ENCODE peak calls at places on chromosomes 2 and 18, in five cellular contexts. Q is right lobe of liver, F is ovary, T is sigmoid colon, S is suprapubic skin. O is an unnamed sample.

GRCh38 chr2:238042849-238043584 is 17.8 kb upstream of the SCLY start:
- DNase-seq in S (no peak), Q (no peak), F (no peak), T (no peak), O (no peak)

GRCh38 chr2:2571301-2572198 is 240.5 kb upstream of the MYT1L start:
- DNase-seq in Q (no peak), S (no peak), T (no peak), F (no peak), O (no peak)

GRCh38 chr2:33014268-33014667 is 67.5 kb downstream of the LTBP1 start:
- DNase-seq in Q (no peak), T (no peak), F (no peak), S (no peak), O (peak)

GRCh38 chr2:151478011-151478410 is 68.3 kb downstream of the RIF1 start:
- DNase-seq in T (no peak), Q (no peak), S (no peak), F (no peak), O (no peak)

GRCh38 chr2:30234180-30234971 is 3.0 kb downstream of the LBH start:
- DNase-seq in F (no peak), Q (no peak), T (peak), S (peak), O (peak)

GRCh38 chr2:204340511-204340910 is 204.8 kb upstream of the PARD3B start:
- DNase-seq in T (no peak), S (no peak), Q (no peak), F (no peak), O (no peak)

GRCh38 chr18:79199691-79200374 is 130.6 kb downstream of the ATP9B start:
- DNase-seq in Q (no peak), T (no peak), F (no peak), S (no peak), O (no peak)

GRCh38 chr2:68824831-68825230 is 46.4 kb downstream of the BMP10 start:
- DNase-seq in T (no peak), S (no peak), Q (no peak), F (no peak), O (no peak)

GRCh38 chr2:53768233-53768542 is 584 bp downstream of the CHAC2 start:
- DNase-seq in F (no peak), Q (no peak), T (no peak), S (no peak), O (no peak)

GRCh38 chr2:203177361-203177760 is 61.5 kb upstream of the CYP20A1 start:
- DNase-seq in S (no peak), Q (no peak), T (no peak), F (no peak), O (no peak)

GRCh38 chr2:72925328-72925943 is 8.1 kb downstream of the EMX1 start:
- DNase-seq in F (no peak), S (no peak), Q (no peak), T (peak), O (no peak)

GRCh38 chr2:173631123-173631450 is 276.4 kb downstream of the CDCA7 start:
- DNase-seq in S (no peak), Q (no peak), T (no peak), F (no peak), O (no peak)

GRCh38 chr2:99152181-99152580 is 2.6 kb downstream of the TSGA10 start:
- DNase-seq in F (no peak), Q (no peak), S (no peak), T (no peak), O (no peak)

GRCh38 chr2:170088776-170089175 is 89.2 kb upstream of the MYO3B start:
- DNase-seq in S (no peak), Q (no peak), T (no peak), F (no peak), O (no peak)

GRCh38 chr2:172084484-172084733 is 898 bp upstream of the DLX1 start:
- DNase-seq in S (no peak), F (no peak), T (no peak), Q (no peak), O (no peak)

GRCh38 chr2:8437228-8437948 is 244.5 kb upstream of the ID2 start:
- DNase-seq in F (no peak), T (peak), S (no peak), Q (no peak), O (no peak)

GRCh38 chr2:74690571-74690970 is 36.5 kb downstream of the SEMA4F start:
- DNase-seq in Q (no peak), F (no peak), T (no peak), S (no peak), O (peak)

GRCh38 chr2:96146151-96146880 is 1.1 kb upstream of the DUSP2 start:
- DNase-seq in Q (peak), T (peak), F (peak), S (peak), O (peak)

GRCh38 chr2:96144481-96145027 is 686 bp downstream of the DUSP2 start:
- DNase-seq in Q (peak), S (peak), T (peak), F (no peak), O (peak)

GRCh38 chr2:96143848-96144480 is 1.3 kb downstream of the DUSP2 start:
- DNase-seq in Q (peak), S (peak), F (no peak), T (peak), O (peak)

GRCh38 chr2:96146881-96147592 is 1.8 kb upstream of the DUSP2 start:
- DNase-seq in T (peak), Q (peak), F (peak), S (peak), O (peak)

GRCh38 chr2:96145028-96145939 is at the start of gene DUSP2:
- DNase-seq in T (peak), S (peak), Q (peak), F (peak), O (peak)
- TF ChIP-seq POLR2A in T (no peak), S (no peak), Q (peak), F (no peak), O (peak)

GRCh38 chr18:77071711-77072292 is 60.8 kb downstream of the MBP start:
- DNase-seq in S (no peak), F (no peak), Q (no peak), T (no peak), O (no peak)
- TF ChIP-seq POLR2A in S (no peak), F (no peak), Q (no peak), T (no peak), O (no peak)

DNA sequence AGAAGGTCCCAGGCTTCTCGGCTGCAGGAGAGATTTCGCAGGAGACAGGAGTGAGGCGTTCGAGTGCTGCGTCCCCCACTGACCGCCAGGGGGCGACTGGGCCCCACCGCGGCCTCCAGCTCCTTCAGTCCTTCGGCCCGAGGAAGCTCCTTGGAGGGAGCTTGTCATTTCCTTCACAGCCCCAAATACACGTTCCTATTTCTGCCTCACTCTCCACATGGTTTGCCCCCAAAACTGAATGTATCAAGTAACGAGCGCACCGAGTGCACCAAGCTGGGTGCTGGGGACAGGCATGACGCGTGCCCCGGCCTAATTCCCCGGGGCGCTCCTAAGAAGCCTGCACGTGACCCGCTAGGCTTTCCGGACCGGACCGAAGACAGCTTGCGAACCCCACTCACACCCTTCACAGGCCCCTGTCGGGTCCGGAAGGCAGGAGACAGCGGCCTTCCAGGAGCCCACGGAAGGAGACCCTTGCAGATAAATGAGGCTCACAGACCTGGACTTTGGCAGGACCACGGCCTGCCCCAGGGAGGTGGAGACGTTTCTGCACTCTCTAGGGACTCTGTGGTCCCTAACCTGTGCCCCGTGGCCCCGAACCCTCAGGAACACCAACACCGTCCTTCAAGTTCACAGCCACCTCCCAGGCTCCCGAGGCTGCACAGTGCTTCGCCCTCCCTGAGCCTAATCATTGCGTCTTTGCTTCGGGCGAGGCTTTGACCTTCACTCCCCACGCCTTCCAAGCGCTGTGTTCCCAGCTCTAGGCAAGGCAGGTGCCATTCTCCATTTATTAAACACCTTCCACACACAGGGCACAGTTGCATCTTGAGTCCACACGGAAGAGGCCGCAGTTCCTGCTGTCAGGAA is 13.0 kb upstream of the FAHD2A start:
- DNase-seq in Q (no peak), S (no peak), F (peak), T (peak), O (peak)
- TF ChIP-seq POLR2A in Q (no peak), S (no peak), F (no peak), T (no peak), O (no peak)

GRCh38 chr2:43074052-43074451 is 152.4 kb downstream of the ZFP36L2 start:
- DNase-seq in Q (no peak), T (no peak), S (no peak), F (no peak), O (peak)

GRCh38 chr2:43076676-43077075 is 149.7 kb downstream of the ZFP36L2 start:
- DNase-seq in T (no peak), Q (no peak), F (no peak), S (no peak), O (no peak)

GRCh38 chr2:43075906-43076585 is 150.4 kb downstream of the ZFP36L2 start:
- DNase-seq in Q (no peak), S (no peak), T (no peak), F (no peak), O (peak)

GRCh38 chr2:43074592-43075053 is 151.8 kb downstream of the ZFP36L2 start:
- DNase-seq in Q (no peak), S (no peak), T (no peak), F (no peak), O (no peak)

GRCh38 chr2:43075054-43075593 is 151.3 kb downstream of the ZFP36L2 start:
- DNase-seq in F (no peak), T (peak), S (peak), Q (no peak), O (no peak)
- TF ChIP-seq POLR2A in F (no peak), T (no peak), S (no peak), Q (no peak), O (no peak)

GRCh38 chr2:231051116-231051515 is 5.6 kb upstream of the PSMD1 start:
- DNase-seq in S (no peak), Q (no peak), F (no peak), T (no peak), O (no peak)

GRCh38 chr2:231056453-231057416 is at the start of gene PSMD1:
- DNase-seq in S (peak), Q (peak), T (peak), F (peak), O (peak)

GRCh38 chr2:231050018-231050901 is 6.4 kb upstream of the PSMD1 start:
- DNase-seq in T (no peak), S (no peak), F (no peak), Q (peak), O (no peak)

GRCh38 chr2:231049286-231050017 is 7.2 kb upstream of the PSMD1 start:
- DNase-seq in Q (no peak), F (no peak), T (no peak), S (no peak), O (no peak)

DNA sequence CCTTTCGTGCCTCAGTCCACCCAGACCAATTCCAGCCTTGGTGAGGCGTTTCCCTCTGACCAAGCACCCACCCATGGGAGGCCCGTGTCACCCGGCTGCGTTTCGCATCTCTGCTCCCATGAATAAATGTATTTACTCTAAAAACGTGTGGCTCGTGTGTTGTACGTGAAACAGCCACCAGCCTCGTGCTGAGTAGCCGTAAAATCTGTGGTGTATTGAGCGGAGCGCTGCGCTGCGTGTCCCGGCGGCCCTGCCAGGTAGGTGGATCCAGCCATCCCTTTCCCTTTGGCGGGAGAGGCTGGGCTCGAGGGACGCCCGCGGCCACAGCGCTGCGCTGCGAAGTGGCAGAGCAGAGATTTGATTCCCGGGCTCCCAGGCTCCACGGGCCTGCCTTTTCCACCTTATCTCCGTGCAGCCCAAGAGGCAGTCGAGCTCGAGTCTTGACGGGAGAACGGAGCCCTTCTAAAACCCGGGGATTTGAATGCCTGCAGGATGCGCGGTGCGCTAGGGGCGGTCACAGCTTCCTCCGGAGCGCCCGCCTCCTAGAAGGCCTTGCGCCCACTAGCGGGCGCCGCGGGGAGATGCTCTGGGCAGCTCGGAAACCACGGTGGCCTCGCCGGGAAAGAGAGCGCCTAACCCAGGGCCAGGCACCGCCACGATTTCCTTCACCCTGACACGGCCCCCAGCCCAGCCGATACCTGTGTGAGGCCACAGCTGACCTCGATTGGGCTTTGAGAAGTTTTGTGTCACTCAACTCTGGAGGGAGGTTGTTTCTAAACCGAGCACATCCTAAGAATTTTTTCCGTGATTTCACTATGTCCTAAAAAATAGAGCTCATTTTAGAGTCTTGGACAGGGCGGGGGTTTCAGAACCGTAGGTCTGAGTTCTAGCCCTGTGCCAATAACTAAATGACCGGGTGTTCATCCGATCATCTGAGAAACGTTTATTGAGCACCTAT is 3.9 kb upstream of the PSMD1 start:
- DNase-seq in F (peak), S (peak), T (peak), Q (peak), O (peak)
- TF ChIP-seq POLR2A in F (no peak), S (no peak), T (no peak), Q (peak), O (no peak)

GRCh38 chr2:36707050-36707449 is 10.5 kb downstream of the VIT start:
- DNase-seq in Q (no peak), F (no peak), S (no peak), T (no peak), O (no peak)

GRCh38 chr2:36706021-36706328 is 9.5 kb downstream of the VIT start:
- DNase-seq in F (no peak), S (peak), T (no peak), Q (no peak), O (no peak)

GRCh38 chr2:36704475-36705150 is 8.1 kb downstream of the VIT start:
- DNase-seq in T (peak), S (no peak), F (no peak), Q (no peak), O (no peak)

GRCh38 chr2:36706451-36706850 is 9.9 kb downstream of the VIT start:
- DNase-seq in S (no peak), F (no peak), Q (no peak), T (no peak), O (no peak)

GRCh38 chr2:36705326-36706020 is 9.0 kb downstream of the VIT start:
- DNase-seq in S (no peak), Q (no peak), T (no peak), F (no peak), O (no peak)
- TF ChIP-seq POLR2A in S (no peak), Q (no peak), T (no peak), F (no peak), O (no peak)

GRCh38 chr2:218894168-218895157 is 13.8 kb downstream of the WNT10A start:
- DNase-seq in T (no peak), S (no peak), Q (no peak), F (no peak), O (no peak)
- TF ChIP-seq POLR2A in T (no peak), S (no peak), Q (no peak), F (no peak), O (no peak)

GRCh38 chr18:31206787-31207381 is 44.2 kb upstream of the DSC1 start:
- DNase-seq in F (no peak), S (peak), Q (peak), T (no peak), O (peak)
- TF ChIP-seq POLR2A in F (no peak), S (no peak), Q (no peak), T (no peak), O (no peak)

DNA sequence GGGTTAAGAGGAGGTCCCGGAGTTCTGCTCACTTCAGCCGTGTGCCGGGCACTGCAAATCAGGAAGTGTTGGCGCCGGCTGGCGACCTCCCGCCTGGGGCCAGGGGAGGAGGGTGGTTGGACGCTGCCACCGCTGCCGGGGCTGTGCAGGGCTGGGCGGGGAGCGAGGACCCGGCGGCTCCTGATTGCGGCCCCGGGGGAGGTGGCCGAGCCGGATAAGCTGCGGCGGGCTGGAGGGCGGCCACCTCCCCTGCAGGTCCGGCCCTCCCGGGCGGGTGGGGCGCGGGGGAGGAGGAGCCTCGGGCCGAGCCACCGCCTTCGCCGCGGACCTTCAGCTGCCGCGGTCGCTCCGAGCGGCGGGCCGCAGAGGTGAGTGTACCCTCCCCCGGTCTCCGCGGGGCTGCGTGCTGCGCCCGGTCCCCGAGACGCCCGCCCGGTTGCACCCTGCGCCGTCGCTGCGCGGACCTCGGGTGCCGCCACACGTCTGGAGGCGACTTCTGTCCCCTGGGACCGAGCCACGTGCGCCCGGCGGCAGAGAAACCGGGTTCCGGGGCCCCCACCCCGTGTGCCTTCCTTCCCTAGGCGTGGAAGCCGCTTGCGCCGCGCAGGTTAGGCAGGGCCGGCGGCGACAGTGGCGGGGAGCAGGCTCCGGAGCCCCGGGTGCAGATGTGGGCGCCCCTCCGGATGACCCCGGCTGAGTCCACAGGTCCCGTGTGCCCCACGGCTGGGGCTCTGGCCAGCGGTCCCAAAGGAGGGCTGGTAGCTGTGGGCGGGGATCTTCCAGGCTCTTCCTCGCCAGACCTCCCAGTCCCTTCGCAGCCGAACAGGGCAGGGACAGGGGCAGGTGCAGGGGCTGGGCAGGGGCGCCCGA is at the start of gene STEAP3:
- DNase-seq in F (peak), Q (peak), S (peak), T (peak), O (peak)
- TF ChIP-seq POLR2A in F (no peak), Q (peak), S (no peak), T (no peak), O (peak)

DNA sequence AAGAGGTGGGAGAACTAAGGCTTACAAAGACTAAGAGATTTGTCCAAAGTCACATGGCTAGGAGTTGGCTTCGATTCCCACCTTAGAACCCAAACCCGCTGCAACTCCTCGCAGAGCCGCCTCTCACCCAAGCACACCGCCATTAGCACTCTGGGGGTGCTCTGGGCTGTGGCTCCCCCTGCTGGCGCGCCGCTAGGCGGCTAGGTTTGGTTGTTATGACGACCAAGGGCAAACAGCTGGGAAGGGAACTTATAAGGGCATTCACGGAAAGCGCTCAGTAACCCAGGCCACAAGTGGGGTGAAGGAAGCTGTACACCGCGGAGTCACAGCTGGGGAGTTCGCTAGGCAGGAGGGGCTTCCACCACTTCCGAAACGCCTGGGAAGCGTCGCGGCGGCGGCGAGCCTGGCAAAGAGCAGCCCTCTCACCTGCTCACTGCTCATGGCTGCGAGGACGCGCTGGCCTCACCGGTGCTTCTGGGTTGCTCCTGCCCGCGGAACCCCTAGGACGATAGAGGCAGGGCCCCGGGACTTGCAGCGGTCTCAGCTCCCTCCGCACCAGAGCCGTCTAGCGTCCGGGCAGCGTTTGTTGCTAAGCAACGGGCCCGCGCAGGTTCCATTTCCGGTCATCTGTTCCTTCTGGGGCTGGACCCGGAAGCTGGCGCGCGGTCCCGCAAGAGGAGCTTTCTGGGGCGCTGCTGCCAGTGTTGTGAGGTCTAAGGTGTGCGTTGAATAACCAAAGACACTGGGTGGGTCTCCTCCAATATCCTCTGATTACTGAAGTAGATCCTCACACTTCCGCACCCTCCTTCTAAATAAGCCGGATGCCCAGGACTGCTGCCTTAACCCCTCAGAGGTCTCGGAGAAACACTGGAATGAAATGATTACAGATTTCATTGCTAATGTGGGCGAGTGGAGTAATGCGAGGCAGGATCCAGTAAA is at the start of gene DNAH7:
- DNase-seq in T (peak), Q (peak), S (peak), F (peak), O (peak)
- TF ChIP-seq POLR2A in T (no peak), Q (peak), S (no peak), F (no peak), O (no peak)